ENCODE peak calls at places on chromosomes 4 and X, in eight cellular contexts. G is epithelial cell of esophagus; F is dorsolateral prefrontal cortex; O is breast epithelium; C is MM.1S; J is CD4-positive, CD25-positive, alpha-beta regulatory T cell; R is pancreas; M is spleen. V is an unnamed sample.
A peak's percentile ranks its signal among the peaks of the same experiment; 100 is the strongest.

GRCh38 chr4:37453004-37453360 is 208.4 kb downstream of the NWD2 start:
- DNase-seq in G (peak; percentile 92), F (no peak), O (peak; percentile 53), C (peak; percentile 74), J (peak; percentile 9), R (peak; percentile 76), M (no peak), V (peak; percentile 78)

GRCh38 chrX:131136776-131137175 is 78.6 kb downstream of the ARHGAP36 start:
- DNase-seq in G (no peak), F (no peak), O (no peak), C (no peak), J (no peak), R (no peak), M (no peak), V (no peak)

GRCh38 chr4:64230709-64231310 is 178.4 kb downstream of the TECRL start:
- DNase-seq in G (peak; percentile 25), F (no peak), O (no peak), C (peak; percentile 27), J (no peak), R (no peak), M (no peak), V (peak; percentile 1)

GRCh38 chrX:53281321-53281822 is at the start of gene IQSEC2:
- DNase-seq in G (peak; percentile 73), F (no peak), O (peak; percentile 67), C (no peak), J (no peak), R (peak; percentile 79), M (peak; percentile 79), V (no peak)

GRCh38 chrX:154366666-154367055 is 7.8 kb downstream of the FLNA start:
- DNase-seq in G (no peak), F (no peak), O (peak; percentile 52), C (no peak), J (no peak), R (no peak), M (no peak), V (no peak)

GRCh38 chr4:183426507-183426906 is 17.9 kb upstream of the CDKN2AIP start:
- DNase-seq in G (no peak), F (no peak), O (no peak), C (no peak), J (no peak), R (no peak), M (no peak), V (no peak)

GRCh38 chr4:186265683-186266648 is at the start of gene F11:
- DNase-seq in G (no peak), F (no peak), O (no peak), C (no peak), J (no peak), R (peak; percentile 19), M (no peak), V (no peak)

GRCh38 chr4:40856836-40857362 is 107.1 kb downstream of the NSUN7 start:
- DNase-seq in G (peak; percentile 78), F (peak; percentile 66), O (no peak), C (peak; percentile 84), J (peak; percentile 9), R (peak; percentile 50), M (peak; percentile 94), V (peak; percentile 75)

GRCh38 chr4:113742643-113743042 is 18.9 kb downstream of the CAMK2D start:
- DNase-seq in G (no peak), F (no peak), O (no peak), C (no peak), J (no peak), R (no peak), M (no peak), V (no peak)

GRCh38 chr4:107665001-107665400 is 55.0 kb downstream of the PAPSS1 start:
- DNase-seq in G (no peak), F (no peak), O (no peak), C (no peak), J (no peak), R (no peak), M (no peak), V (no peak)

GRCh38 chr4:10020871-10021676 is at the start of gene SLC2A9:
- DNase-seq in G (peak; percentile 91), F (no peak), O (peak; percentile 71), C (no peak), J (no peak), R (no peak), M (peak; percentile 76), V (no peak)

GRCh38 chr4:34158883-34159282 is 2085.4 kb downstream of the ARAP2 start:
- DNase-seq in G (peak; percentile 89), F (no peak), O (no peak), C (no peak), J (no peak), R (no peak), M (no peak), V (no peak)

GRCh38 chr4:107391009-107391629 is 328.9 kb downstream of the PAPSS1 start:
- DNase-seq in G (no peak), F (no peak), O (no peak), C (no peak), J (no peak), R (no peak), M (no peak), V (no peak)

GRCh38 chrX:69027181-69028005 is 137.9 kb downstream of the PJA1 start:
- DNase-seq in G (peak; percentile 94), F (no peak), O (no peak), C (no peak), J (no peak), R (no peak), M (no peak), V (peak; percentile 46)

GRCh38 chr4:55439023-55439422 is 43.3 kb downstream of the TMEM165 start:
- DNase-seq in G (no peak), F (no peak), O (no peak), C (no peak), J (no peak), R (no peak), M (no peak), V (no peak)

GRCh38 chrX:16725067-16725466 is 5.7 kb downstream of the SYAP1 start:
- DNase-seq in G (no peak), F (no peak), O (no peak), C (no peak), J (no peak), R (no peak), M (no peak), V (no peak)

GRCh38 chr4:77169496-77169895 is 12.5 kb downstream of the CCNG2 start:
- DNase-seq in G (no peak), F (no peak), O (no peak), C (no peak), J (no peak), R (no peak), M (no peak), V (no peak)

GRCh38 chrX:154408659-154409221 is 314 bp downstream of the DNASE1L1 start:
- DNase-seq in G (no peak), F (no peak), O (no peak), C (peak; percentile 6), J (no peak), R (no peak), M (no peak), V (peak; percentile 20)

GRCh38 chr4:8073206-8073863 is 85.3 kb downstream of the ABLIM2 start:
- DNase-seq in G (no peak), F (no peak), O (no peak), C (no peak), J (no peak), R (no peak), M (no peak), V (no peak)

GRCh38 chr4:100981447-100982204 is 365.7 kb downstream of the PPP3CA start:
- DNase-seq in G (peak; percentile 34), F (no peak), O (no peak), C (no peak), J (no peak), R (no peak), M (peak; percentile 21), V (no peak)

GRCh38 chrX:140710710-140711109 is 1.2 kb downstream of the LINC00632 start:
- DNase-seq in G (no peak), F (peak; percentile 73), O (no peak), C (no peak), J (no peak), R (no peak), M (no peak), V (no peak)

GRCh38 chrX:140712413-140713173 is 3.0 kb downstream of the LINC00632 start:
- DNase-seq in G (peak; percentile 13), F (peak; percentile 63), O (peak; percentile 32), C (no peak), J (no peak), R (peak; percentile 30), M (no peak), V (peak; percentile 33)

GRCh38 chrX:140713174-140713539 is 3.6 kb downstream of the LINC00632 start:
- DNase-seq in G (no peak), F (no peak), O (no peak), C (peak; percentile 27), J (no peak), R (no peak), M (no peak), V (peak; percentile 39)

GRCh38 chrX:140709421-140709846 is at the start of gene LINC00632:
- DNase-seq in G (no peak), F (peak; percentile 58), O (no peak), C (no peak), J (no peak), R (no peak), M (no peak), V (no peak)
- H3K4me3 ChIP-seq in G (no peak within 1 kb of the TSS), F (peak within 1 kb of the TSS; percentile 53), O (no peak within 1 kb of the TSS), C (no peak within 1 kb of the TSS), J (no peak within 1 kb of the TSS), R (no peak within 1 kb of the TSS), M (no peak within 1 kb of the TSS), V (no peak within 1 kb of the TSS)

GRCh38 chr4:159017323-159018036 is 85.4 kb upstream of the RAPGEF2 start:
- DNase-seq in G (no peak), F (no peak), O (no peak), C (no peak), J (no peak), R (no peak), M (no peak), V (peak; percentile 40)
- H3K4me3 ChIP-seq in G (no peak overlapping the region), F (no peak overlapping the region), O (no peak overlapping the region), C (no peak overlapping the region), J (no peak overlapping the region), R (no peak overlapping the region), M (no peak overlapping the region), V (no peak overlapping the region)

GRCh38 chrX:133888941-133889340 is 96.5 kb downstream of the GPC3 start:
- DNase-seq in G (no peak), F (no peak), O (no peak), C (no peak), J (no peak), R (no peak), M (no peak), V (no peak)
- H3K4me3 ChIP-seq in G (no peak overlapping the region), F (no peak overlapping the region), O (no peak overlapping the region), C (no peak overlapping the region), J (no peak overlapping the region), R (no peak overlapping the region), M (no peak overlapping the region), V (no peak overlapping the region)

GRCh38 chrX:139783959-139784358 is 76.0 kb upstream of the MCF2 start:
- DNase-seq in G (no peak), F (no peak), O (no peak), C (no peak), J (no peak), R (no peak), M (no peak), V (no peak)
- H3K4me3 ChIP-seq in G (no peak overlapping the region), F (no peak overlapping the region), O (no peak overlapping the region), C (no peak overlapping the region), J (no peak overlapping the region), R (no peak overlapping the region), M (no peak overlapping the region), V (no peak overlapping the region)

V was measured in GM12865.